ENCODE peak calls at places on chromosomes 13 and 19, in eight cellular contexts. K is neuronal stem cell, O is left ventricle myocardium inferior, P is Peyer's patch, E is cardiac muscle cell, L is tibial nerve, Y is body of pancreas, M is psoas muscle. N is an unnamed sample.
A peak's percentile ranks its signal among the peaks of the same experiment; 100 is the strongest.

GRCh38 chr19:4908781-4909171 is 525 bp upstream of the UHRF1 start:
- DNase-seq in P (no peak), O (no peak), L (no peak), K (no peak), Y (no peak), E (no peak), M (no peak), N (no peak)

GRCh38 chr19:11130824-11131455 is 24.6 kb downstream of the SPC24 start:
- DNase-seq in O (peak; percentile 85), M (peak; percentile 89), P (peak; percentile 87), K (no peak), E (peak; percentile 80), L (peak; percentile 86), Y (peak; percentile 85), N (peak; percentile 84)

GRCh38 chr19:33252971-33253370 is 27.3 kb upstream of the SLC7A10 start:
- DNase-seq in P (no peak), M (peak; percentile 50), E (no peak), O (no peak), Y (no peak), L (no peak), K (no peak), N (peak; percentile 77)

GRCh38 chr13:77918391-77919261 is at the start of gene EDNRB:
- DNase-seq in K (peak; percentile 26), E (peak; percentile 52), L (peak; percentile 43), Y (peak; percentile 29), P (peak; percentile 48), M (peak; percentile 71), O (peak; percentile 59), N (peak; percentile 62)

GRCh38 chr19:8185343-8186068 is 23.7 kb upstream of the CERS4 start:
- DNase-seq in O (no peak), L (no peak), Y (no peak), K (no peak), E (no peak), P (no peak), M (no peak), N (no peak)

GRCh38 chr19:51698296-51698695 is 5.2 kb downstream of the SPACA6 start:
- DNase-seq in M (no peak), Y (no peak), O (no peak), E (no peak), P (no peak), L (no peak), K (no peak), N (no peak)

GRCh38 chr13:97986841-97987240 is 33.4 kb downstream of the IPO5 start:
- DNase-seq in P (no peak), L (peak; percentile 15), O (no peak), K (no peak), E (no peak), M (no peak), Y (no peak), N (no peak)

GRCh38 chr13:51154029-51154555 is 43.0 kb upstream of the C13orf42 start:
- DNase-seq in E (peak; percentile 80), Y (no peak), M (no peak), K (no peak), O (no peak), L (no peak), P (no peak), N (no peak)

GRCh38 chr13:41463823-41464602 is 6.7 kb downstream of the RGCC start:
- DNase-seq in O (no peak), Y (no peak), M (no peak), L (no peak), E (no peak), P (no peak), K (no peak), N (no peak)

GRCh38 chr13:33455291-33455690 is 169.7 kb upstream of the STARD13 start:
- DNase-seq in Y (no peak), L (no peak), O (no peak), P (no peak), M (no peak), E (no peak), K (no peak), N (no peak)

GRCh38 chr19:1690570-1691307 is 38.3 kb upstream of the TCF3 start:
- DNase-seq in O (no peak), K (peak; percentile 57), L (no peak), E (peak; percentile 19), P (peak; percentile 67), Y (peak; percentile 50), M (no peak), N (peak; percentile 71)

GRCh38 chr13:67416047-67416925 is 186.2 kb upstream of the PCDH9 start:
- DNase-seq in E (peak; percentile 64), O (no peak), P (no peak), Y (peak; percentile 16), L (no peak), K (peak; percentile 6), M (peak; percentile 28), N (peak; percentile 54)

GRCh38 chr13:26663801-26664200 is 96.8 kb downstream of the GPR12 start:
- DNase-seq in P (no peak), Y (no peak), K (no peak), O (no peak), L (no peak), M (no peak), E (no peak), N (no peak)

GRCh38 chr13:26658491-26658890 is 101.0 kb downstream of the WASF3 start:
- DNase-seq in O (no peak), Y (no peak), P (no peak), M (no peak), K (peak; percentile 43), L (no peak), E (no peak), N (no peak)

GRCh38 chr13:26660185-26660584 is 100.4 kb downstream of the GPR12 start:
- DNase-seq in K (no peak), M (no peak), E (no peak), Y (no peak), P (no peak), L (no peak), O (no peak), N (no peak)

GRCh38 chr13:26658972-26659371 is 101.5 kb downstream of the WASF3 start:
- DNase-seq in E (no peak), O (no peak), L (no peak), P (no peak), K (no peak), Y (no peak), M (no peak), N (no peak)

DNA sequence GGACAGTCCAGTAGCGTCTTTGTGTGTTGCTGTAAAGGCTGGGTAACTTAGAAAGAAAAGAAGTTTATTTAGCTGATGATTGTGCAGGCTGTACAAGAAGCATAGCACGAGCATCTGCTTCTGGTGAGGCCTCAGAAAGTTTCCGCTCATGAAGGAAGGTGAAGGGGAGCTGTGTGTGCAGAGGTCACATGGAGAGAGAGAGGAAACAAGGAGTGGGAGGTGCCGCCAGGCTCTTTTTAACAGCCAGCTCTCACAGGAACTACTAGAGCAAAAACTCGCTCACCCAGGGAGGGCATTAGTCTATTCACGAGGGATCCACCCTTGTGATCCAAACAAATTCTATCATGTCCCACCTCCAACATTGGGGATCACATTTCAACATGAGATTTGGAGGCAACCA is 99.8 kb downstream of the GPR12 start:
- DNase-seq in K (no peak), P (no peak), Y (no peak), E (no peak), O (no peak), M (no peak), L (no peak), N (no peak)
- H3K4me1 ChIP-seq in K (peaks cover 2% of the 10 kb centered on the region), P (no peaks in the 10 kb centered on the region), Y (no peaks in the 10 kb centered on the region), E (no peaks in the 10 kb centered on the region), O (peaks cover 29% of the 10 kb centered on the region), M (no peaks in the 10 kb centered on the region), L (no peaks in the 10 kb centered on the region), N (no peaks in the 10 kb centered on the region)

DNA sequence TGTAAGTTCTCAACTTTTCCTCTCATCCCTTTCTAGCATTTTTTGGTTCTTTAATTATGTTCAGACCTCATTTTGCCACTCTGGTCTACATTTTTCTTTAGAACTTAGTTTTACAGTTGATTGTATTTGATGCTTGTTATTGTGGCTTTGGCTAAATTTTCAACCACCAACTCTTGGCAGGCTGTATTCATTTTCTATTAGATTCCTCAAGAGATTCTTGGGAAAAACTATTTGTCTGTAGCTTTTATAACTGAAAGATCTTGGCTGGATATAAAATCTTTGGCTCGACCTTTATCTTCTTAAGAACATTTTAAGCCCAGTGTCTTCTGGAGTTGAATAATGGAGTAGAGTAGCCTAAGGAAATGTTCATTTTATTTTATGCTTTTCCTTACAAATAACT is 848.5 kb downstream of the PCDH17 start:
- DNase-seq in Y (no peak), E (no peak), L (no peak), K (no peak), O (no peak), P (no peak), M (no peak), N (no peak)
- H3K27ac ChIP-seq in Y (no peak overlapping the region), E (no peak overlapping the region), L (no peak overlapping the region), K (no peak overlapping the region), O (no peak overlapping the region), P (no peak overlapping the region), M (no peak overlapping the region), N (no peak overlapping the region)

GRCh38 chr19:44332145-44332544 is 24.3 kb downstream of the ZNF112 start:
- DNase-seq in Y (no peak), K (no peak), E (no peak), O (no peak), M (no peak), P (no peak), L (no peak), N (no peak)
- H3K9me3 ChIP-seq in Y (no peaks in the 10 kb centered on the region), K (peaks cover 97% of the 10 kb centered on the region), E (no peaks in the 10 kb centered on the region), O (peaks cover 87% of the 10 kb centered on the region), M (peaks cover 35% of the 10 kb centered on the region), P (no peaks in the 10 kb centered on the region), L (no peaks in the 10 kb centered on the region), N (peaks cover 68% of the 10 kb centered on the region)

DNA sequence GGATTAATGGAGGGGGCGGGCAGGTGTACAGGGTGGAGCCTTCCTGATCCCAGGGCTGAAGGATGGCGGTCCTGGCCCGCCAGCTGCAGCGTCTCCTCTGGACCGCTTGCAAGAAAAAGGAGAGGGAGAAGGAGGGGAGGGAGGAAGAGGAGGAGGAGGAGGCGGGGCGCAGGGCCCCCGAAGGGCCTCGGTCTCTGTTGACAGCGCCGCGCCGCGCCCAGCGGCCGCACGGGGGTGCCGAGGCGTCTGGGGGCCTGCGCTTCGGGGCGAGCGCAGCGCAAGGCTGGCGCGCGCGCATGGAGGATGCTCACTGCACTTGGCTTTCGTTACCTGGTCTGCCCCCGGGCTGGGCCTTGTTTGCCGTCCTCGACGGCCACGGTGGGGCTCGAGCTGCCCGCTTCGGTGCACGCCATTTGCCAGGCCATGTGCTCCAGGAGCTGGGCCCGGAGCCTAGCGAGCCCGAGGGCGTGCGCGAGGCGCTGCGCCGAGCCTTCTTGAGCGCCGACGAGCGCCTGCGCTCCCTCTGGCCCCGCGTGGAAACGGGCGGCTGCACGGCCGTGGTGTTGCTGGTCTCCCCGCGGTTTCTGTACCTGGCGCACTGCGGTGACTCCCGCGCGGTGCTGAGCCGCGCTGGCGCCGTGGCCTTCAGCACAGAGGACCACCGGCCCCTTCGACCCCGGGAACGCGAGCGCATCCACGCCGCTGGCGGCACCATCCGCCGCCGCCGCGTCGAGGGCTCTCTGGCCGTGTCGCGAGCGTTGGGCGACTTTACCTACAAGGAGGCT is at the start of gene PPM1N:
- DNase-seq in L (no peak), E (peak; percentile 34), M (peak; percentile 66), Y (no peak), P (peak; percentile 59), K (no peak), O (no peak), N (no peak)
- H3K4me1 ChIP-seq in L (peaks cover 41% of the 10 kb centered on the region), E (no peaks in the 10 kb centered on the region), M (peaks cover 9% of the 10 kb centered on the region), Y (peaks cover 31% of the 10 kb centered on the region), P (no peaks in the 10 kb centered on the region), K (peaks cover 6% of the 10 kb centered on the region), O (peaks cover 37% of the 10 kb centered on the region), N (peaks cover 38% of the 10 kb centered on the region)

N was measured in lower lobe of right lung.